ENCODE peak calls at places on chromosomes 7 and 10, in ten cellular contexts. M is anterior cingulate cortex; G is naive thymus-derived CD4-positive, alpha-beta T cell; V is astrocyte; K is choroid plexus epithelial cell; R is progenitor cell of endocrine pancreas; O is LHCN-M2; H is tibial nerve; A is cardiac muscle cell; E is neuronal stem cell. U is an unnamed sample.

GRCh38 chr10:32271617-32272016 is 75.3 kb downstream of the EPC1 start:
- DNase-seq in M (no peak), G (no peak), V (peak; percentile 48), K (peak; percentile 67), R (no peak), O (peak; percentile 26), H (no peak), A (peak; percentile 23), E (no peak), U (peak; percentile 46)

GRCh38 chr10:97497572-97498075 is 598 bp downstream of the MMS19 start:
- DNase-seq in M (peak; percentile 60), G (peak; percentile 22), V (peak; percentile 68), K (peak; percentile 87), R (peak; percentile 25), O (peak; percentile 80), H (peak; percentile 65), A (peak; percentile 83), E (peak; percentile 29), U (peak; percentile 85)

GRCh38 chr10:52216852-52217251 is 97.2 kb upstream of the DKK1 start:
- DNase-seq in M (no peak), G (no peak), V (peak; percentile 41), K (peak; percentile 96), R (no peak), O (peak; percentile 99), H (no peak), A (peak; percentile 87), E (no peak), U (peak; percentile 91)

GRCh38 chr10:63883861-63884260 is 362.7 kb downstream of the REEP3 start:
- DNase-seq in M (no peak), G (no peak), V (no peak), K (no peak), R (no peak), O (no peak), H (no peak), A (no peak), E (no peak), U (no peak)

GRCh38 chr7:75649462-75649861 is 89.3 kb downstream of the HIP1 start:
- DNase-seq in M (no peak), G (no peak), V (no peak), K (no peak), R (no peak), O (no peak), H (no peak), A (no peak), E (no peak), U (no peak)

GRCh38 chr10:101829561-101830315 is 11.5 kb upstream of the OGA start:
- DNase-seq in M (no peak), G (peak; percentile 39), V (no peak), K (peak; percentile 67), R (peak; percentile 43), O (no peak), H (peak; percentile 39), A (peak; percentile 51), E (peak; percentile 70), U (no peak)

GRCh38 chr7:922334-923107 is 32.0 kb downstream of the ADAP1 start:
- DNase-seq in M (no peak), G (peak; percentile 16), V (no peak), K (no peak), R (no peak), O (no peak), H (peak; percentile 11), A (no peak), E (no peak), U (no peak)

GRCh38 chr7:141975806-141976523 is 2.4 kb upstream of the TAS2R38 start:
- DNase-seq in M (peak; percentile 30), G (peak; percentile 59), V (peak; percentile 6), K (peak; percentile 68), R (peak; percentile 81), O (peak; percentile 60), H (peak; percentile 40), A (peak; percentile 33), E (peak; percentile 81), U (peak; percentile 57)

GRCh38 chr10:44512345-44513095 is 127.6 kb upstream of the CXCL12 start:
- DNase-seq in M (no peak), G (no peak), V (no peak), K (no peak), R (no peak), O (no peak), H (no peak), A (no peak), E (no peak), U (no peak)

GRCh38 chr7:75937958-75938786 is 23.2 kb downstream of the POR start:
- DNase-seq in M (peak; percentile 46), G (no peak), V (peak; percentile 86), K (peak; percentile 87), R (no peak), O (peak; percentile 97), H (peak; percentile 45), A (peak; percentile 91), E (no peak), U (peak; percentile 87)

GRCh38 chr7:27172823-27173411 is 1.2 kb downstream of the HOXA10 start:
- DNase-seq in M (no peak), G (no peak), V (no peak), K (peak; percentile 10), R (no peak), O (peak; percentile 67), H (peak; percentile 73), A (no peak), E (no peak), U (no peak)

GRCh38 chr7:105245398-105246099 is 143.2 kb downstream of the SRPK2 start:
- DNase-seq in M (no peak), G (no peak), V (no peak), K (no peak), R (no peak), O (peak; percentile 58), H (no peak), A (peak; percentile 20), E (no peak), U (no peak)

GRCh38 chr7:2209146-2209960 is 23.4 kb downstream of the MAD1L1 start:
- DNase-seq in M (peak; percentile 75), G (peak; percentile 20), V (peak; percentile 40), K (peak; percentile 81), R (peak; percentile 66), O (peak; percentile 50), H (peak; percentile 52), A (peak; percentile 83), E (peak; percentile 58), U (peak; percentile 61)

GRCh38 chr10:127444155-127444554 is 105.0 kb upstream of the NPS start:
- DNase-seq in M (no peak), G (no peak), V (no peak), K (no peak), R (no peak), O (no peak), H (no peak), A (no peak), E (no peak), U (no peak)

GRCh38 chr10:11344550-11344949 is 266.9 kb downstream of the USP6NL start:
- DNase-seq in M (no peak), G (no peak), V (no peak), K (no peak), R (no peak), O (no peak), H (no peak), A (no peak), E (no peak), U (no peak)

GRCh38 chr7:50988465-50988864 is 205.8 kb upstream of the GRB10 start:
- DNase-seq in M (no peak), G (no peak), V (no peak), K (no peak), R (no peak), O (no peak), H (no peak), A (no peak), E (peak; percentile 37), U (no peak)

GRCh38 chr7:120583835-120584586 is 273.9 kb downstream of the TSPAN12 start:
- DNase-seq in M (no peak), G (no peak), V (peak; percentile 94), K (peak; percentile 96), R (no peak), O (peak; percentile 98), H (no peak), A (peak; percentile 81), E (no peak), U (peak; percentile 85)